ENCODE peak calls at places on chromosomes 2 and 18, in ten cellular contexts. One of them, this sample, is unnamed.

GRCh38 chr2:118479020-118479419 is 368.4 kb downstream of the EN1 start:
- DNase-seq in nucleus accumbens: no peak
- DNase-seq in Peyer's patch: no peak
- DNase-seq in LoVo: no peak
- DNase-seq in left ventricle myocardium superior: no peak
- DNase-seq in NCI-H2029 treated with DMSO at 0.1 percent for 48 hours: no peak
- DNase-seq in GM13976: no peak
- DNase-seq in PC-9: no peak
- DNase-seq in adrenal gland: no peak
- DNase-seq in type B pancreatic cell: no peak
- DNase-seq in this sample: no peak

GRCh38 chr2:69616755-69617154 is 26.8 kb downstream of the AAK1 start:
- DNase-seq in nucleus accumbens: no peak
- DNase-seq in Peyer's patch: no peak
- DNase-seq in LoVo: no peak
- DNase-seq in left ventricle myocardium superior: no peak
- DNase-seq in NCI-H2029 treated with DMSO at 0.1 percent for 48 hours: no peak
- DNase-seq in GM13976: no peak
- DNase-seq in PC-9: peak; percentile 86
- DNase-seq in adrenal gland: peak; percentile 26
- DNase-seq in type B pancreatic cell: no peak
- DNase-seq in this sample: no peak

GRCh38 chr2:23496456-23496855 is 111.5 kb downstream of the KLHL29 start:
- DNase-seq in nucleus accumbens: no peak
- DNase-seq in Peyer's patch: no peak
- DNase-seq in LoVo: no peak
- DNase-seq in left ventricle myocardium superior: no peak
- DNase-seq in NCI-H2029 treated with DMSO at 0.1 percent for 48 hours: no peak
- DNase-seq in GM13976: no peak
- DNase-seq in PC-9: no peak
- DNase-seq in adrenal gland: no peak
- DNase-seq in type B pancreatic cell: no peak
- DNase-seq in this sample: no peak

GRCh38 chr18:6616981-6617380 is 112.5 kb upstream of the ARHGAP28 start:
- DNase-seq in nucleus accumbens: no peak
- DNase-seq in Peyer's patch: no peak
- DNase-seq in LoVo: no peak
- DNase-seq in left ventricle myocardium superior: no peak
- DNase-seq in NCI-H2029 treated with DMSO at 0.1 percent for 48 hours: no peak
- DNase-seq in GM13976: no peak
- DNase-seq in PC-9: no peak
- DNase-seq in adrenal gland: no peak
- DNase-seq in type B pancreatic cell: no peak
- DNase-seq in this sample: peak; percentile 4

GRCh38 chr2:230910546-230911135 is 14.4 kb downstream of the GPR55 start:
- DNase-seq in nucleus accumbens: no peak
- DNase-seq in Peyer's patch: no peak
- DNase-seq in LoVo: no peak
- DNase-seq in left ventricle myocardium superior: no peak
- DNase-seq in NCI-H2029 treated with DMSO at 0.1 percent for 48 hours: no peak
- DNase-seq in GM13976: no peak
- DNase-seq in PC-9: no peak
- DNase-seq in adrenal gland: no peak
- DNase-seq in type B pancreatic cell: no peak
- DNase-seq in this sample: no peak

GRCh38 chr2:62208758-62209114 is 12.8 kb downstream of the B3GNT2 start:
- DNase-seq in nucleus accumbens: no peak
- DNase-seq in Peyer's patch: no peak
- DNase-seq in LoVo: no peak
- DNase-seq in left ventricle myocardium superior: no peak
- DNase-seq in NCI-H2029 treated with DMSO at 0.1 percent for 48 hours: no peak
- DNase-seq in GM13976: no peak
- DNase-seq in PC-9: no peak
- DNase-seq in adrenal gland: no peak
- DNase-seq in type B pancreatic cell: no peak
- DNase-seq in this sample: no peak

GRCh38 chr2:161650116-161651015 is 26.1 kb downstream of the SLC4A10 start:
- DNase-seq in nucleus accumbens: no peak
- DNase-seq in Peyer's patch: peak; percentile 36
- DNase-seq in LoVo: no peak
- DNase-seq in left ventricle myocardium superior: no peak
- DNase-seq in NCI-H2029 treated with DMSO at 0.1 percent for 48 hours: peak; percentile 14
- DNase-seq in GM13976: no peak
- DNase-seq in PC-9: no peak
- DNase-seq in adrenal gland: no peak
- DNase-seq in type B pancreatic cell: no peak
- DNase-seq in this sample: no peak

GRCh38 chr2:170815746-170816498 is 765 bp upstream of the GAD1 start:
- DNase-seq in nucleus accumbens: no peak
- DNase-seq in Peyer's patch: peak; percentile 63
- DNase-seq in LoVo: peak; percentile 77
- DNase-seq in left ventricle myocardium superior: peak; percentile 69
- DNase-seq in NCI-H2029 treated with DMSO at 0.1 percent for 48 hours: peak; percentile 74
- DNase-seq in GM13976: peak; percentile 85
- DNase-seq in PC-9: peak; percentile 42
- DNase-seq in adrenal gland: peak; percentile 72
- DNase-seq in type B pancreatic cell: no peak
- DNase-seq in this sample: peak; percentile 67

GRCh38 chr2:5464657-5465056 is 227.5 kb upstream of the SOX11 start:
- DNase-seq in nucleus accumbens: no peak
- DNase-seq in Peyer's patch: no peak
- DNase-seq in LoVo: no peak
- DNase-seq in left ventricle myocardium superior: no peak
- DNase-seq in NCI-H2029 treated with DMSO at 0.1 percent for 48 hours: no peak
- DNase-seq in GM13976: no peak
- DNase-seq in PC-9: no peak
- DNase-seq in adrenal gland: no peak
- DNase-seq in type B pancreatic cell: no peak
- DNase-seq in this sample: no peak

GRCh38 chr2:29834624-29835023 is 86.8 kb downstream of the ALK start:
- DNase-seq in nucleus accumbens: no peak
- DNase-seq in Peyer's patch: no peak
- DNase-seq in LoVo: no peak
- DNase-seq in left ventricle myocardium superior: no peak
- DNase-seq in NCI-H2029 treated with DMSO at 0.1 percent for 48 hours: no peak
- DNase-seq in GM13976: no peak
- DNase-seq in PC-9: no peak
- DNase-seq in adrenal gland: no peak
- DNase-seq in type B pancreatic cell: no peak
- DNase-seq in this sample: no peak

GRCh38 chr2:128185576-128185975 is 94.6 kb downstream of the UGGT1 start:
- DNase-seq in nucleus accumbens: no peak
- DNase-seq in Peyer's patch: no peak
- DNase-seq in LoVo: no peak
- DNase-seq in left ventricle myocardium superior: no peak
- DNase-seq in NCI-H2029 treated with DMSO at 0.1 percent for 48 hours: no peak
- DNase-seq in GM13976: no peak
- DNase-seq in PC-9: no peak
- DNase-seq in adrenal gland: no peak
- DNase-seq in type B pancreatic cell: no peak
- DNase-seq in this sample: no peak

GRCh38 chr2:68918497-68918896 is 34.2 kb downstream of the GKN2 start:
- DNase-seq in nucleus accumbens: no peak
- DNase-seq in Peyer's patch: no peak
- DNase-seq in LoVo: no peak
- DNase-seq in left ventricle myocardium superior: no peak
- DNase-seq in NCI-H2029 treated with DMSO at 0.1 percent for 48 hours: no peak
- DNase-seq in GM13976: no peak
- DNase-seq in PC-9: peak; percentile 39
- DNase-seq in adrenal gland: peak; percentile 62
- DNase-seq in type B pancreatic cell: no peak
- DNase-seq in this sample: peak; percentile 48

GRCh38 chr2:238947243-238947760 is 99.4 kb downstream of the TWIST2 start:
- DNase-seq in nucleus accumbens: no peak
- DNase-seq in Peyer's patch: no peak
- DNase-seq in LoVo: no peak
- DNase-seq in left ventricle myocardium superior: no peak
- DNase-seq in NCI-H2029 treated with DMSO at 0.1 percent for 48 hours: no peak
- DNase-seq in GM13976: no peak
- DNase-seq in PC-9: no peak
- DNase-seq in adrenal gland: no peak
- DNase-seq in type B pancreatic cell: peak; percentile 54
- DNase-seq in this sample: no peak

GRCh38 chr18:36412778-36413177 is 115.3 kb downstream of the FHOD3 start:
- DNase-seq in nucleus accumbens: no peak
- DNase-seq in Peyer's patch: no peak
- DNase-seq in LoVo: peak; percentile 5
- DNase-seq in left ventricle myocardium superior: no peak
- DNase-seq in NCI-H2029 treated with DMSO at 0.1 percent for 48 hours: no peak
- DNase-seq in GM13976: no peak
- DNase-seq in PC-9: no peak
- DNase-seq in adrenal gland: no peak
- DNase-seq in type B pancreatic cell: no peak
- DNase-seq in this sample: no peak

GRCh38 chr2:36058953-36059352 is 296.6 kb upstream of the CRIM1 start:
- DNase-seq in nucleus accumbens: no peak
- DNase-seq in Peyer's patch: no peak
- DNase-seq in LoVo: no peak
- DNase-seq in left ventricle myocardium superior: no peak
- DNase-seq in NCI-H2029 treated with DMSO at 0.1 percent for 48 hours: no peak
- DNase-seq in GM13976: no peak
- DNase-seq in PC-9: no peak
- DNase-seq in adrenal gland: no peak
- DNase-seq in type B pancreatic cell: no peak
- DNase-seq in this sample: no peak

GRCh38 chr2:38613126-38613848 is 10.6 kb upstream of the HNRNPLL start:
- DNase-seq in nucleus accumbens: no peak
- DNase-seq in Peyer's patch: no peak
- DNase-seq in LoVo: no peak
- DNase-seq in left ventricle myocardium superior: no peak
- DNase-seq in NCI-H2029 treated with DMSO at 0.1 percent for 48 hours: no peak
- DNase-seq in GM13976: no peak
- DNase-seq in PC-9: no peak
- DNase-seq in adrenal gland: peak; percentile 53
- DNase-seq in type B pancreatic cell: no peak
- DNase-seq in this sample: no peak

GRCh38 chr2:68100189-68100588 is 37.4 kb upstream of the C1D start:
- DNase-seq in nucleus accumbens: no peak
- DNase-seq in Peyer's patch: no peak
- DNase-seq in LoVo: no peak
- DNase-seq in left ventricle myocardium superior: no peak
- DNase-seq in NCI-H2029 treated with DMSO at 0.1 percent for 48 hours: no peak
- DNase-seq in GM13976: no peak
- DNase-seq in PC-9: no peak
- DNase-seq in adrenal gland: no peak
- DNase-seq in type B pancreatic cell: no peak
- DNase-seq in this sample: no peak

GRCh38 chr2:146734042-146734715 is 1110.7 kb upstream of the ACVR2A start:
- DNase-seq in nucleus accumbens: no peak
- DNase-seq in Peyer's patch: no peak
- DNase-seq in LoVo: peak; percentile 21
- DNase-seq in left ventricle myocardium superior: no peak
- DNase-seq in NCI-H2029 treated with DMSO at 0.1 percent for 48 hours: peak; percentile 63
- DNase-seq in GM13976: peak; percentile 12
- DNase-seq in PC-9: no peak
- DNase-seq in adrenal gland: no peak
- DNase-seq in type B pancreatic cell: no peak
- DNase-seq in this sample: no peak

GRCh38 chr2:133791191-133791590 is 222.9 kb upstream of the NCKAP5 start:
- DNase-seq in nucleus accumbens: no peak
- DNase-seq in Peyer's patch: no peak
- DNase-seq in LoVo: no peak
- DNase-seq in left ventricle myocardium superior: no peak
- DNase-seq in NCI-H2029 treated with DMSO at 0.1 percent for 48 hours: no peak
- DNase-seq in GM13976: no peak
- DNase-seq in PC-9: no peak
- DNase-seq in adrenal gland: no peak
- DNase-seq in type B pancreatic cell: no peak
- DNase-seq in this sample: no peak

GRCh38 chr18:47635416-47635815 is 295.0 kb downstream of the SMAD2 start:
- DNase-seq in nucleus accumbens: no peak
- DNase-seq in Peyer's patch: no peak
- DNase-seq in LoVo: no peak
- DNase-seq in left ventricle myocardium superior: no peak
- DNase-seq in NCI-H2029 treated with DMSO at 0.1 percent for 48 hours: no peak
- DNase-seq in GM13976: no peak
- DNase-seq in PC-9: no peak
- DNase-seq in adrenal gland: no peak
- DNase-seq in type B pancreatic cell: no peak
- DNase-seq in this sample: no peak

GRCh38 chr2:213627835-213628234 is 343.6 kb downstream of the SPAG16 start:
- DNase-seq in nucleus accumbens: no peak
- DNase-seq in Peyer's patch: no peak
- DNase-seq in LoVo: no peak
- DNase-seq in left ventricle myocardium superior: no peak
- DNase-seq in NCI-H2029 treated with DMSO at 0.1 percent for 48 hours: no peak
- DNase-seq in GM13976: no peak
- DNase-seq in PC-9: no peak
- DNase-seq in adrenal gland: no peak
- DNase-seq in type B pancreatic cell: no peak
- DNase-seq in this sample: no peak

GRCh38 chr18:58584219-58585127 is 44.4 kb downstream of the ALPK2 start:
- DNase-seq in nucleus accumbens: no peak
- DNase-seq in Peyer's patch: no peak
- DNase-seq in LoVo: peak; percentile 37
- DNase-seq in left ventricle myocardium superior: no peak
- DNase-seq in NCI-H2029 treated with DMSO at 0.1 percent for 48 hours: no peak
- DNase-seq in GM13976: no peak
- DNase-seq in PC-9: peak; percentile 73
- DNase-seq in adrenal gland: no peak
- DNase-seq in type B pancreatic cell: no peak
- DNase-seq in this sample: peak; percentile 70

GRCh38 chr2:109409347-109410020 is 204.3 kb downstream of the SEPTIN10 start:
- DNase-seq in nucleus accumbens: no peak
- DNase-seq in Peyer's patch: no peak
- DNase-seq in LoVo: no peak
- DNase-seq in left ventricle myocardium superior: no peak
- DNase-seq in NCI-H2029 treated with DMSO at 0.1 percent for 48 hours: no peak
- DNase-seq in GM13976: no peak
- DNase-seq in PC-9: no peak
- DNase-seq in adrenal gland: no peak
- DNase-seq in type B pancreatic cell: no peak
- DNase-seq in this sample: no peak

GRCh38 chr2:226030369-226031077 is 631.0 kb downstream of the NYAP2 start:
- DNase-seq in nucleus accumbens: no peak
- DNase-seq in Peyer's patch: no peak
- DNase-seq in LoVo: no peak
- DNase-seq in left ventricle myocardium superior: peak; percentile 29
- DNase-seq in NCI-H2029 treated with DMSO at 0.1 percent for 48 hours: no peak
- DNase-seq in GM13976: peak; percentile 7
- DNase-seq in PC-9: no peak
- DNase-seq in adrenal gland: peak; percentile 10
- DNase-seq in type B pancreatic cell: no peak
- DNase-seq in this sample: no peak

GRCh38 chr2:212337486-212338343 is 200.9 kb downstream of the ERBB4 start:
- DNase-seq in nucleus accumbens: no peak
- DNase-seq in Peyer's patch: no peak
- DNase-seq in LoVo: no peak
- DNase-seq in left ventricle myocardium superior: no peak
- DNase-seq in NCI-H2029 treated with DMSO at 0.1 percent for 48 hours: no peak
- DNase-seq in GM13976: no peak
- DNase-seq in PC-9: no peak
- DNase-seq in adrenal gland: no peak
- DNase-seq in type B pancreatic cell: no peak
- DNase-seq in this sample: no peak

GRCh38 chr2:164542584-164543021 is 78.7 kb downstream of the GRB14 start:
- DNase-seq in nucleus accumbens: no peak
- DNase-seq in Peyer's patch: no peak
- DNase-seq in LoVo: no peak
- DNase-seq in left ventricle myocardium superior: no peak
- DNase-seq in NCI-H2029 treated with DMSO at 0.1 percent for 48 hours: peak; percentile 68
- DNase-seq in GM13976: no peak
- DNase-seq in PC-9: peak; percentile 78
- DNase-seq in adrenal gland: no peak
- DNase-seq in type B pancreatic cell: no peak
- DNase-seq in this sample: no peak

GRCh38 chr2:108637304-108637669 is 82.0 kb upstream of the RANBP2 start:
- DNase-seq in nucleus accumbens: no peak
- DNase-seq in Peyer's patch: no peak
- DNase-seq in LoVo: no peak
- DNase-seq in left ventricle myocardium superior: peak; percentile 58
- DNase-seq in NCI-H2029 treated with DMSO at 0.1 percent for 48 hours: no peak
- DNase-seq in GM13976: peak; percentile 68
- DNase-seq in PC-9: no peak
- DNase-seq in adrenal gland: peak; percentile 83
- DNase-seq in type B pancreatic cell: no peak
- DNase-seq in this sample: peak; percentile 65